ENCODE peak calls at places on chromosomes 5 and 9, in four cellular contexts. One of them, this sample, is unnamed.

GRCh38 chr9:124803911-124804310 is 27.0 kb downstream of the OLFML2A start:
- DNase-seq in IMR-90: no peak
- DNase-seq in aorta: no peak
- DNase-seq in heart right ventricle: no peak
- DNase-seq in this sample: no peak

GRCh38 chr9:84953252-84953773 is 283.8 kb downstream of the NTRK2 start:
- DNase-seq in aorta: no peak
- DNase-seq in heart right ventricle: no peak
- DNase-seq in IMR-90: no peak
- DNase-seq in this sample: no peak

GRCh38 chr9:90890146-90890545 is 88.5 kb downstream of the SYK start:
- DNase-seq in IMR-90: no peak
- DNase-seq in aorta: no peak
- DNase-seq in heart right ventricle: no peak
- DNase-seq in this sample: no peak

GRCh38 chr9:127417130-127418036 is 6.8 kb upstream of the ZNF79 start:
- DNase-seq in heart right ventricle: no peak
- DNase-seq in aorta: no peak
- DNase-seq in IMR-90: peak; percentile 78
- DNase-seq in this sample: no peak

GRCh38 chr5:172943283-172943841 is 15.9 kb upstream of the RPL26L1 start:
- DNase-seq in IMR-90: peak; percentile 80
- DNase-seq in heart right ventricle: peak; percentile 61
- DNase-seq in aorta: peak; percentile 64
- DNase-seq in this sample: peak; percentile 51

GRCh38 chr5:68465133-68465532 is 249.6 kb downstream of the PIK3R1 start:
- DNase-seq in IMR-90: no peak
- DNase-seq in heart right ventricle: no peak
- DNase-seq in aorta: no peak
- DNase-seq in this sample: no peak

GRCh38 chr9:101458955-101459631 is 23.5 kb upstream of the ALDOB start:
- DNase-seq in heart right ventricle: peak; percentile 23
- DNase-seq in IMR-90: peak; percentile 83
- DNase-seq in aorta: no peak
- DNase-seq in this sample: no peak

GRCh38 chr9:87567566-87567965 is 69.9 kb downstream of the DAPK1 start:
- DNase-seq in aorta: peak; percentile 59
- DNase-seq in IMR-90: no peak
- DNase-seq in heart right ventricle: no peak
- DNase-seq in this sample: no peak

GRCh38 chr9:7374966-7375650 is 424.5 kb downstream of the DMAC1 start:
- DNase-seq in aorta: no peak
- DNase-seq in IMR-90: no peak
- DNase-seq in heart right ventricle: no peak
- DNase-seq in this sample: no peak

GRCh38 chr9:71647094-71647591 is 121.2 kb downstream of the CEMIP2 start:
- DNase-seq in aorta: peak; percentile 86
- DNase-seq in heart right ventricle: peak; percentile 88
- DNase-seq in IMR-90: peak; percentile 72
- DNase-seq in this sample: peak; percentile 82

GRCh38 chr5:110386782-110387181 is 339.7 kb downstream of the TMEM232 start:
- DNase-seq in IMR-90: peak; percentile 4
- DNase-seq in aorta: no peak
- DNase-seq in heart right ventricle: no peak
- DNase-seq in this sample: no peak

GRCh38 chr9:73869261-73869660 is 627.9 kb upstream of the RORB start:
- DNase-seq in aorta: peak; percentile 40
- DNase-seq in heart right ventricle: no peak
- DNase-seq in IMR-90: no peak
- DNase-seq in this sample: no peak

GRCh38 chr5:39363217-39363616 is 1.1 kb downstream of the C9 start:
- DNase-seq in IMR-90: no peak
- DNase-seq in aorta: no peak
- DNase-seq in heart right ventricle: no peak
- DNase-seq in this sample: no peak

GRCh38 chr5:21774791-21775190 is 1078.4 kb downstream of the CDH12 start:
- DNase-seq in IMR-90: peak; percentile 78
- DNase-seq in aorta: no peak
- DNase-seq in heart right ventricle: no peak
- DNase-seq in this sample: no peak

GRCh38 chr9:111271047-111271446 is 59.0 kb downstream of the OR2K2 start:
- DNase-seq in aorta: no peak
- DNase-seq in IMR-90: no peak
- DNase-seq in heart right ventricle: no peak
- DNase-seq in this sample: no peak

GRCh38 chr5:149411738-149412519 is 32.8 kb upstream of the IL17B start:
- DNase-seq in heart right ventricle: no peak
- DNase-seq in aorta: peak; percentile 40
- DNase-seq in IMR-90: no peak
- DNase-seq in this sample: peak; percentile 23

GRCh38 chr9:91843623-91844111 is 106.4 kb downstream of the ROR2 start:
- DNase-seq in heart right ventricle: no peak
- DNase-seq in aorta: peak; percentile 60
- DNase-seq in IMR-90: no peak
- DNase-seq in this sample: no peak

GRCh38 chr5:78508231-78508765 is 140.3 kb downstream of the LHFPL2 start:
- DNase-seq in IMR-90: peak; percentile 78
- DNase-seq in heart right ventricle: no peak
- DNase-seq in aorta: no peak
- DNase-seq in this sample: no peak

GRCh38 chr5:139386039-139386438 is 2.9 kb upstream of the SLC23A1 start:
- DNase-seq in heart right ventricle: no peak
- DNase-seq in aorta: no peak
- DNase-seq in IMR-90: no peak
- DNase-seq in this sample: peak; percentile 20

GRCh38 chr5:181217805-181218065 is 5.3 kb upstream of the TRIM41 start:
- DNase-seq in aorta: no peak
- DNase-seq in heart right ventricle: no peak
- DNase-seq in IMR-90: no peak
- DNase-seq in this sample: no peak

GRCh38 chr5:128644863-128645262 is 106.8 kb upstream of the FBN2 start:
- DNase-seq in IMR-90: peak; percentile 96
- DNase-seq in heart right ventricle: no peak
- DNase-seq in aorta: no peak
- DNase-seq in this sample: no peak

GRCh38 chr9:32251539-32251938 is 132.9 kb upstream of the ACO1 start:
- DNase-seq in IMR-90: peak; percentile 20
- DNase-seq in heart right ventricle: peak; percentile 34
- DNase-seq in aorta: no peak
- DNase-seq in this sample: no peak

GRCh38 chr9:133496901-133497411 is 18.1 kb upstream of the SLC2A6 start:
- DNase-seq in aorta: no peak
- DNase-seq in heart right ventricle: no peak
- DNase-seq in IMR-90: no peak
- DNase-seq in this sample: no peak

GRCh38 chr5:138461343-138462125 is 3.7 kb upstream of the EGR1 start:
- DNase-seq in heart right ventricle: peak; percentile 50
- DNase-seq in aorta: no peak
- DNase-seq in IMR-90: peak; percentile 87
- DNase-seq in this sample: peak; percentile 45

GRCh38 chr9:90822866-90823265 is 21.2 kb downstream of the SYK start:
- DNase-seq in aorta: no peak
- DNase-seq in IMR-90: no peak
- DNase-seq in heart right ventricle: no peak
- DNase-seq in this sample: no peak

GRCh38 chr9:20683351-20684034 is 566 bp upstream of the FOCAD start:
- DNase-seq in heart right ventricle: peak; percentile 58
- DNase-seq in IMR-90: peak; percentile 70
- DNase-seq in aorta: peak; percentile 68
- DNase-seq in this sample: no peak

GRCh38 chr5:154276932-154277331 is 86.4 kb downstream of the GALNT10 start:
- DNase-seq in heart right ventricle: peak; percentile 48
- DNase-seq in IMR-90: peak; percentile 97
- DNase-seq in aorta: peak; percentile 68
- DNase-seq in this sample: no peak

DNA sequence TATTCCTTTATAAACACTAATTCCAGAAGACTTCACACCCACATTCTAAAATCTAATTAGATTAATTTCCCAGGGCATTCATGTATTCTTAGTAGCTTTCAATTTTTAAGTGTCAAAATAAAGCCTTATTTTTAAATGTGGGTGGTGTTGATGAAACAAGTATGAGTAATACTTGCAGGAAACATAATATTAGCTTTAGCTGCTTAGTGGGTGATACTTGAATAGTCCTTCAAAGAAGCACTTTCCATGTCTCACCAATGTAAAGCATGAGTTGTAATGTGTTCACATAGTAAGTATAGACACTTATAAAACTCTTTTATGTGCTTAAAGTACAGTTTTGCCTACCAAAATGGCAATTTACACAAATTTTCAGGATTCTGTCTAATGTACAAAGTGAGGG is 6.9 kb downstream of the FNBP1 start:
- DNase-seq in heart right ventricle: no peak
- DNase-seq in IMR-90: peak; percentile 65
- DNase-seq in aorta: no peak
- DNase-seq in this sample: no peak
- H3K4me3 ChIP-seq in heart right ventricle: no peak overlapping the region
- H3K4me3 ChIP-seq in IMR-90: no peak overlapping the region
- H3K4me3 ChIP-seq in aorta: no peak overlapping the region
- H3K4me3 ChIP-seq in this sample: no peak overlapping the region

GRCh38 chr5:35860686-35861085 is 4.0 kb downstream of the IL7R start:
- DNase-seq in aorta: no peak
- DNase-seq in heart right ventricle: no peak
- DNase-seq in IMR-90: peak; percentile 16
- DNase-seq in this sample: no peak
- H3K4me3 ChIP-seq in aorta: no peak overlapping the region
- H3K4me3 ChIP-seq in heart right ventricle: no peak overlapping the region
- H3K4me3 ChIP-seq in IMR-90: no peak overlapping the region
- H3K4me3 ChIP-seq in this sample: peak overlapping the region; percentile 42

DNA sequence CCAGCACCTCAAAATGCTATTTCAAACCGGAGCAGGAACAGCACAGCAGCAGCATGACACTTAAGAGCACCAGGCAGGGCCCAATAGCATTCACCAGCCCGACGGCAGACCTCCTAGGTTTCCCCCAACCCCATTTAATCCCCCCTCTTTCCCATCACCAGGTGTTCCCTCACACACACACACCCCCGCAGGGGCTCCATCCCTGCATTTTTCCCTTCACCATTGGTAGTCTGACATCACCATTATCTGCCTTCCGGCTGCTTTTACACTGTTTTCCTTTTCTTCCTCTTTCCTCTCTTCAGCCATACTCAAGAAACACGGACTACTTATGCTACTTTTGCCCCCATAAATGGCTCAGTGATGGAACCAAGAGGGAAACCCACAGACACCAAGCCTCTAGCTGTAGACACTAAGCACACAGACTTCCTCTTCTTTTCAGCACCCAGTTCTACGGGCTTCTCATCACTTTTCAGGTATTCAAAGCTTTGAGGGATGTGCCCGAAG is 141.7 kb downstream of the TSSK1B start:
- DNase-seq in heart right ventricle: no peak
- DNase-seq in aorta: no peak
- DNase-seq in IMR-90: peak; percentile 28
- DNase-seq in this sample: no peak
- H3K4me3 ChIP-seq in heart right ventricle: peak overlapping the region; percentile 62
- H3K4me3 ChIP-seq in aorta: peak overlapping the region; percentile 94
- H3K4me3 ChIP-seq in IMR-90: peak overlapping the region; percentile 91
- H3K4me3 ChIP-seq in this sample: peak overlapping the region; percentile 63

GRCh38 chr9:86080112-86080579 is 19.2 kb downstream of the GOLM1 start:
- DNase-seq in IMR-90: no peak
- DNase-seq in aorta: no peak
- DNase-seq in heart right ventricle: no peak
- DNase-seq in this sample: no peak
- H3K4me3 ChIP-seq in IMR-90: no peak overlapping the region
- H3K4me3 ChIP-seq in aorta: no peak overlapping the region
- H3K4me3 ChIP-seq in heart right ventricle: no peak overlapping the region
- H3K4me3 ChIP-seq in this sample: no peak overlapping the region

DNA sequence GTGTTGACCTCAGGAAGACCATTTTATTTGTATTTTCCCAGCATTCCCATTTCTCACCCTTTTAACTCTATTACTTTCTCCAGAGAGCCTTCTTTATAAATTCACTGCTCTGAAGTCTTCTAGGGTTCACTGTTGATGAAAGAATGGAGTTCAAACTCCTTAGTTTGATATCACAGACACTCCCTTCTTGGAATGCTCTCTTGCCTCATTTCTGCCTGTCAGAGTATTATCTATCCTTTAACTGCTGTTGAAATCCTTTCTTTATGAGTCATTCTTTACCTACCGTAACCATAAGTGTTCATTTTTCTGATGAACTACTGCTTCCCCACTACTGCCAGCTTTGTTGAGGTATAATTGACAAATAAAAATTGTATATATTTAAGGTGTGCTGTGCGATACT is 4.3 kb downstream of the RIC1 start:
- DNase-seq in IMR-90: peak; percentile 60
- DNase-seq in heart right ventricle: no peak
- DNase-seq in aorta: no peak
- DNase-seq in this sample: no peak
- H3K4me3 ChIP-seq in IMR-90: no peak overlapping the region
- H3K4me3 ChIP-seq in heart right ventricle: no peak overlapping the region
- H3K4me3 ChIP-seq in aorta: no peak overlapping the region
- H3K4me3 ChIP-seq in this sample: no peak overlapping the region

GRCh38 chr9:68983797-68984419 is 30.0 kb downstream of the PRKACG start:
- DNase-seq in aorta: no peak
- DNase-seq in heart right ventricle: no peak
- DNase-seq in IMR-90: no peak
- DNase-seq in this sample: no peak

GRCh38 chr9:68980341-68980914 is 33.5 kb downstream of the PRKACG start:
- DNase-seq in IMR-90: no peak
- DNase-seq in heart right ventricle: no peak
- DNase-seq in aorta: no peak
- DNase-seq in this sample: no peak

GRCh38 chr9:68981825-68982224 is 32.1 kb downstream of the PRKACG start:
- DNase-seq in heart right ventricle: no peak
- DNase-seq in IMR-90: no peak
- DNase-seq in aorta: no peak
- DNase-seq in this sample: no peak

GRCh38 chr9:68979538-68980314 is 34.2 kb downstream of the PRKACG start:
- DNase-seq in aorta: no peak
- DNase-seq in heart right ventricle: peak; percentile 48
- DNase-seq in IMR-90: no peak
- DNase-seq in this sample: no peak

DNA sequence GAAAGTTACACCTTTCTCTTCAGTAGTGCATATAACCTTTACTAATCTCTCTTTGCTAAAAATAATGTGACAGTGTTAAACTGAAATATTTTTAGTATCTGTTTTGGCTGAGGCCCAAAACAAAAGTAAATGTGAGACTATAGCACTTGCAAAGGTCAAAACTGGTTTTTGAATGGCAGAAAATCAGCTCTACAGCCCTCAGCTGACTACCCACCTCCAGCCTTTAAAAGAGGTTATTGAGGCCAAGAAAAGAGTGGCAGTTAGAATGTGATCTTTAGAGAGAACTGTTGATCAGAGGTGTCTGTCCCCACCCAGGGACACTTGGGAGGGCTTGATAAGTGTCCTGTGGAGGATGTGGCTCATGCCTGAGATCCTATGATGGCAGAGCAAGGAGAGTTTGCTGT is 30.9 kb downstream of the PRKACG start:
- DNase-seq in heart right ventricle: no peak
- DNase-seq in aorta: no peak
- DNase-seq in IMR-90: no peak
- DNase-seq in this sample: no peak
- H3K4me3 ChIP-seq in heart right ventricle: no peak overlapping the region
- H3K4me3 ChIP-seq in aorta: no peak overlapping the region
- H3K4me3 ChIP-seq in IMR-90: no peak overlapping the region
- H3K4me3 ChIP-seq in this sample: no peak overlapping the region